ENCODE peak calls at places on chromosomes 4 and X, in six cellular contexts. One of them, this sample, is unnamed.

GRCh38 chrX:44032479-44032878 is 59.3 kb upstream of the NDP start:
- DNase-seq in nephron progenitor cell: no peak
- DNase-seq in HFF-Myc: no peak
- DNase-seq in AG04449: no peak
- DNase-seq in Calu3: no peak
- DNase-seq in cardiac fibroblast: no peak
- DNase-seq in this sample: no peak

GRCh38 chr4:77155631-77156345 is 1.2 kb upstream of the CCNG2 start:
- DNase-seq in Calu3: no peak
- DNase-seq in AG04449: no peak
- DNase-seq in cardiac fibroblast: no peak
- DNase-seq in nephron progenitor cell: no peak
- DNase-seq in HFF-Myc: no peak
- DNase-seq in this sample: no peak

GRCh38 chr4:82500106-82500738 is 61.6 kb downstream of the TMEM150C start:
- DNase-seq in nephron progenitor cell: no peak
- DNase-seq in cardiac fibroblast: peak; percentile 23
- DNase-seq in HFF-Myc: no peak
- DNase-seq in AG04449: no peak
- DNase-seq in Calu3: no peak
- DNase-seq in this sample: no peak

GRCh38 chrX:47643926-47644325 is 6.4 kb downstream of the ELK1 start:
- DNase-seq in HFF-Myc: no peak
- DNase-seq in AG04449: no peak
- DNase-seq in Calu3: no peak
- DNase-seq in nephron progenitor cell: no peak
- DNase-seq in cardiac fibroblast: peak; percentile 68
- DNase-seq in this sample: no peak

GRCh38 chrX:11531226-11531625 is 134.5 kb downstream of the ARHGAP6 start:
- DNase-seq in Calu3: no peak
- DNase-seq in cardiac fibroblast: peak; percentile 53
- DNase-seq in HFF-Myc: no peak
- DNase-seq in nephron progenitor cell: no peak
- DNase-seq in AG04449: no peak
- DNase-seq in this sample: no peak

GRCh38 chr4:167826281-167826680 is 266.1 kb upstream of the ANXA10 start:
- DNase-seq in nephron progenitor cell: no peak
- DNase-seq in AG04449: no peak
- DNase-seq in HFF-Myc: no peak
- DNase-seq in Calu3: no peak
- DNase-seq in cardiac fibroblast: peak; percentile 56
- DNase-seq in this sample: no peak

GRCh38 chr4:95548738-95549245 is at the start of gene UNC5C:
- DNase-seq in AG04449: no peak
- DNase-seq in cardiac fibroblast: peak; percentile 92
- DNase-seq in Calu3: peak; percentile 7
- DNase-seq in HFF-Myc: no peak
- DNase-seq in nephron progenitor cell: peak; percentile 73
- DNase-seq in this sample: peak; percentile 16

GRCh38 chrX:19785647-19786046 is 101.8 kb downstream of the SH3KBP1 start:
- DNase-seq in Calu3: no peak
- DNase-seq in HFF-Myc: no peak
- DNase-seq in nephron progenitor cell: no peak
- DNase-seq in AG04449: no peak
- DNase-seq in cardiac fibroblast: no peak
- DNase-seq in this sample: no peak

GRCh38 chr4:183783933-183784622 is 121.0 kb upstream of the STOX2 start:
- DNase-seq in cardiac fibroblast: peak; percentile 77
- DNase-seq in AG04449: no peak
- DNase-seq in HFF-Myc: no peak
- DNase-seq in nephron progenitor cell: no peak
- DNase-seq in Calu3: no peak
- DNase-seq in this sample: no peak

GRCh38 chrX:24684048-24684447 is 9.7 kb upstream of the POLA1 start:
- DNase-seq in HFF-Myc: no peak
- DNase-seq in AG04449: no peak
- DNase-seq in nephron progenitor cell: no peak
- DNase-seq in cardiac fibroblast: no peak
- DNase-seq in Calu3: no peak
- DNase-seq in this sample: no peak

DNA sequence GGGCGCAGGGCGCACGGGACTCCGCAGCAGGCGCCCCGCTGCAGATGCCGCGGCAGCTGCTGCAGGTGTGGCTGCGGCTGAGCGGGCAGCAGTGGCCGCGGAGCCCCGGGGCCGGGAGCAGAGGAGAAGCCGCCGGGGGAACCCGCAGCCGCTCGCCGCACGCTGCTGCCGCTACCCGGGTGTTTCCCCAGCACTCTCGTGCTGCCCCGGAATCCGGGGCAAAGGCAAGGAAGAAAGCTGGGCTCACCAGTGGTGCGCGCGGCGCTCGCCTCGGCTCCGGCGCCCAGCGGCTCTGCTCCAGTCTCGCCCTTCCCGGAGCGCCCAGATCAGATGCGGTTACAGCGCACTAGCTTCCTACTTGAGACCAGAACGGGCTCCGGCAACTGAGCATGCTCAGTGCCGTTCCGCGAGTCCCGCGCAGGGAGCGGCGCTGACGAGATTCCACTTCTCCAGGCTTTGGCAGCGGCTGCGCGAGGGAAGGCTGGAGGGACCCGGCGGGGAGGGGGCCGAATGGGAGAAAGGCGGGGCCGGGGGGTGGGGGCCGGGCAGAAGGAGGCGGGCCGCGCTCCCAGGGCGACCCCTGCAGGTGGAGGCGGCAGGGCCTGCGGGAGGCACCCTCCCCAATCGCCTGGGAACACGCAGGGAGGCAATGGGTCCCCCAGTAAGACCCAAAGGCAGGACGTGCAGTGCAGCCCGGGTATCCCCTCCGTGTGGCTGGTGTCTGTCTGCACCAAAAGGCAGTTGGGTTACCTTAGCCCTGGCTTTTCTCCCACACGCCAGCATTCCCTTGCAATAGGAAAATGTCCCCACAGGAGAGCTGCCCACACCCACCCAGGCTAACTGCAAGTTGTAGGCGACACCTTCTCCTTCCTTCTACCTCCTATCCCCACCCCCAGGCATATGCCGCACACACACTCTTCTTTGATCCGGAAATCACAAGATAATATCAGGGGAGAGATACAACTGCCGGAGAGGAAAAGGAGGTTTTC is at the start of gene APBB2:
- DNase-seq in AG04449: peak; percentile 74
- DNase-seq in HFF-Myc: peak; percentile 88
- DNase-seq in nephron progenitor cell: peak; percentile 94
- DNase-seq in Calu3: peak; percentile 91
- DNase-seq in cardiac fibroblast: peak; percentile 98
- DNase-seq in this sample: peak; percentile 74
- TF ChIP-seq CTCF in AG04449: peak; percentile 88
- TF ChIP-seq CTCF in HFF-Myc: peak; percentile 75
- TF ChIP-seq CTCF in nephron progenitor cell: peak; percentile 82
- TF ChIP-seq CTCF in Calu3: peak; percentile 44
- TF ChIP-seq CTCF in cardiac fibroblast: peak; percentile 64
- TF ChIP-seq CTCF in this sample: peak; percentile 58

DNA sequence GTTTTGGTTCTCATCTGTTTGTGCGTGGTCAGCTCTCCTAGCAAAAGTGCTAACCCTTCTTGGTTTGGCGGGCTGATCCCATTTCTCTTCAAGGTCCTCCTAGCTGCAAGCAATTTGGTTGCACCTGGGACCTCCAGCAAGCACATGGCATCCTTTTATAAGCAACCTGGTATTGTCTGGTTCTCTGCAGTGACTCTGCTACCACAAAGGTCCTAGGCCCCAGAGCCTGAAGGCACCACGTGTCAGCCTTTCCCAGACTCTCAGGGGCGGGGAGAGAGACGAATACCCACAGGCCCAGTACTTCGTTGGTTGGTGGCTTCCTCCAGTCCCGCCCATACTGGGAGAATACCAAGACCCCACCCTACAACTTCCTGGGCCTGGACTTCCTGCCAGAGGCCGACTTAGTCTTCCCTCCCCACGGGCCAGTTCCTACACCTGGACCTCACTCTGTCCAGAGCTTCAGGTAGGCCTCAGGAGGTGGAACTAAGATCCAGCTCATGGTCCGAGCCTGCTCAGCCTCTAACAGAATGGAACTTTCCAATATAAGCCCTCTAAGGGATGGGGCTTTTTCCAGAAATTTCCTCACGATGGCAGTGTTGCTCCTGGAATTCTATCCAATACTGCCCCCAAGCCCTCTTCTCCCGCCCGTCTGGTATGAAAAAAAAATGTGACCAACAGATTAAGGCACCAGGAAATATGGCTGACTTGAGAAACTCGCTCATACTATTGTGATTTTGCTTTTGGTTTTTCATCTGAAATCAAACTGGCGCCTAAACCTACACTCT is 192.5 kb upstream of the STK26 start:
- DNase-seq in Calu3: peak; percentile 74
- DNase-seq in HFF-Myc: no peak
- DNase-seq in cardiac fibroblast: peak; percentile 80
- DNase-seq in AG04449: no peak
- DNase-seq in nephron progenitor cell: peak; percentile 80
- DNase-seq in this sample: no peak
- TF ChIP-seq CTCF in Calu3: no peak
- TF ChIP-seq CTCF in HFF-Myc: no peak
- TF ChIP-seq CTCF in cardiac fibroblast: peak; percentile 34
- TF ChIP-seq CTCF in AG04449: no peak
- TF ChIP-seq CTCF in nephron progenitor cell: peak; percentile 62
- TF ChIP-seq CTCF in this sample: peak; percentile 51

GRCh38 chr4:143531773-143532491 is 18.4 kb downstream of the SMARCA5 start:
- DNase-seq in Calu3: no peak
- DNase-seq in nephron progenitor cell: no peak
- DNase-seq in cardiac fibroblast: peak; percentile 42
- DNase-seq in HFF-Myc: no peak
- DNase-seq in AG04449: no peak
- DNase-seq in this sample: no peak

GRCh38 chr4:143531368-143531767 is 17.9 kb downstream of the SMARCA5 start:
- DNase-seq in HFF-Myc: no peak
- DNase-seq in nephron progenitor cell: no peak
- DNase-seq in AG04449: no peak
- DNase-seq in Calu3: no peak
- DNase-seq in cardiac fibroblast: peak; percentile 36
- DNase-seq in this sample: no peak
- TF ChIP-seq CTCF in HFF-Myc: no peak
- TF ChIP-seq CTCF in nephron progenitor cell: no peak
- TF ChIP-seq CTCF in AG04449: peak; percentile 22
- TF ChIP-seq CTCF in Calu3: no peak
- TF ChIP-seq CTCF in cardiac fibroblast: peak; percentile 53
- TF ChIP-seq CTCF in this sample: peak; percentile 33

DNA sequence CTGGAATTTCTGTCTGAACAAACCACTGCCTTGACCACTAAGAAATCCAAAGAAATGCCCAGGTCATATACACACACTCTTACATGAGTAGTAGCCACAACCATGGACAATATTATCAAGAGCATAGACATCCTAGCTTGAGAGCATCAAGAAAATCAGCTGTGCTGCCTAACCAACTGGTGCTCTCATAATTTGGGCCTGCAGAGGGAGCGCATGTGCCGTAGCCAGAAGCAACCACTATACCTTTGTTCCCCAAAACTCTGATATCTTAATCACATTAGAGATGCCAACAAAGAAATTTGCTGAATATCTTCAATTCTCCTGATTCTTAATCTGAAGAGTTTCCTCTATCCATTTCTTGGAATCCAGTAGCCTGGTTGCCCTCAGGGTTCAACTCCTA is 163.6 kb downstream of the ZNF674 start:
- DNase-seq in HFF-Myc: no peak
- DNase-seq in AG04449: no peak
- DNase-seq in nephron progenitor cell: peak; percentile 22
- DNase-seq in Calu3: peak; percentile 53
- DNase-seq in cardiac fibroblast: peak; percentile 19
- DNase-seq in this sample: no peak
- TF ChIP-seq CTCF in HFF-Myc: peak; percentile 20
- TF ChIP-seq CTCF in AG04449: peak; percentile 46
- TF ChIP-seq CTCF in nephron progenitor cell: peak; percentile 47
- TF ChIP-seq CTCF in Calu3: no peak
- TF ChIP-seq CTCF in cardiac fibroblast: peak; percentile 44
- TF ChIP-seq CTCF in this sample: no peak

DNA sequence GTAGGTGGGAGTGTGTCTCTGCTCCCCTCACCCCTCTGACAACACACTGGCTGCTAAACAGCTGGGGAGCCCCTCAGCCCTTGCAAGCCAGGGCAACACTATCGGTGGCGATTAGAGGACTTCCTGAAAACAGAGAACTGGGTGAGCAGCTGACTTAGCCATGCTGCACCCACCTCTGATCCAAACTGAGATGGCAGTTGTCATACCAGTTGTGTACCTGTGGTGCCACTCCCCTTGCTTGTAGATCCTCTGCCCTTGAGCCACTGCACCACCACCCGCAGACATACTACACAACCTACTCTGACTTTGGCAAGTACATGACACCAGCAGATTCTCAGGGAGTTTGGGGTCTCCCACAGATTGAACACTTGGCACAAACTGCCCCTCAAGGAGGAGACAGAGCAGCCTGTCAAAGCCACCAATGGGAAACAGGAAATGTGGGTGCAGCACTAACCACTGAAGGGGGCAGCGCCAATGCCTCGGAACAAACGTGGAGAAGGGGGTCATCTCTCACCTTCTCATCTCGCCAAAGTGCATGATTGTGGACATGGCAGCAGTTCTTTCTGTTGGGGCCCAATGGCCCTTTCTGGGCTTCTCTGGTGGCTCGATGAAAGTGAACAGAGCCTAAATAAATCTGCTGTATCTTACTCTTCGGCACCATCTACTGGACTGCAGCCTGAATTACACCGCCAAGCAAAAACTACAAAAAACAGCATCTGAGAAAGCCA is 119.8 kb downstream of the NEK1 start:
- DNase-seq in nephron progenitor cell: peak; percentile 20
- DNase-seq in cardiac fibroblast: peak; percentile 60
- DNase-seq in AG04449: no peak
- DNase-seq in HFF-Myc: peak; percentile 19
- DNase-seq in Calu3: peak; percentile 21
- DNase-seq in this sample: peak; percentile 10
- TF ChIP-seq CTCF in nephron progenitor cell: peak; percentile 56
- TF ChIP-seq CTCF in cardiac fibroblast: peak; percentile 82
- TF ChIP-seq CTCF in AG04449: peak; percentile 67
- TF ChIP-seq CTCF in HFF-Myc: peak; percentile 72
- TF ChIP-seq CTCF in Calu3: peak; percentile 65
- TF ChIP-seq CTCF in this sample: peak; percentile 69

This sample was measured in D721Med.